ENCODE peak calls at places on chromosome X, in four cellular contexts. P is fibroblast of mammary gland, T is ecto neural progenitor cell, G is GM04504. A is an unnamed sample.

GRCh38 chrX:9184231-9184630 is 150.3 kb upstream of the FAM9B start:
- DNase-seq in T (no peak), G (no peak), P (no peak), A (no peak)

GRCh38 chrX:136662976-136663375 is 15.0 kb downstream of the CD40LG start:
- DNase-seq in G (no peak), P (no peak), T (no peak), A (no peak)

GRCh38 chrX:28099166-28099565 is 117.9 kb upstream of the DCAF8L1 start:
- DNase-seq in G (no peak), T (no peak), P (no peak), A (no peak)

GRCh38 chrX:78237127-78237526 is 90.3 kb downstream of the CYSLTR1 start:
- DNase-seq in T (no peak), P (no peak), G (no peak), A (no peak)

GRCh38 chrX:148530464-148531077 is 30.2 kb downstream of the AFF2 start:
- DNase-seq in G (no peak), T (no peak), P (peak), A (no peak)

GRCh38 chrX:10109695-10110094 is 47.1 kb upstream of the CLCN4 start:
- DNase-seq in G (no peak), T (no peak), P (no peak), A (no peak)

GRCh38 chrX:103376979-103377324 is 614 bp downstream of the BEX3 start:
- DNase-seq in P (no peak), G (no peak), T (peak), A (no peak)

GRCh38 chrX:150348365-150348764 is 14.8 kb upstream of the MAMLD1 start:
- DNase-seq in P (no peak), T (peak), G (no peak), A (no peak)

GRCh38 chrX:140249122-140249521 is 255.7 kb downstream of the SOX3 start:
- DNase-seq in T (no peak), P (no peak), G (no peak), A (no peak)

GRCh38 chrX:43735957-43736356 is 79.9 kb downstream of the MAOA start:
- DNase-seq in P (no peak), T (no peak), G (no peak), A (no peak)

GRCh38 chrX:154313147-154313546 is 17.6 kb downstream of the TKTL1 start:
- DNase-seq in P (no peak), T (no peak), G (no peak), A (no peak)

GRCh38 chrX:23246001-23246400 is 88.6 kb upstream of the PTCHD1 start:
- DNase-seq in P (no peak), T (no peak), G (no peak), A (peak)

GRCh38 chrX:73214366-73215094 is at the start of gene NAP1L2:
- DNase-seq in T (peak), P (peak), G (no peak), A (peak)

GRCh38 chrX:41481264-41482109 is 34.3 kb downstream of the NYX start:
- DNase-seq in G (no peak), P (peak), T (no peak), A (no peak)

GRCh38 chrX:119343856-119344255 is 55.3 kb upstream of the SLC25A43 start:
- DNase-seq in G (no peak), P (no peak), T (no peak), A (no peak)

GRCh38 chrX:101958139-101958538 is 26.3 kb upstream of the ZMAT1 start:
- DNase-seq in G (no peak), P (peak), T (no peak), A (no peak)

GRCh38 chrX:150544222-150544787 is 24.1 kb upstream of the MTM1 start:
- DNase-seq in P (no peak), G (no peak), T (no peak), A (no peak)

GRCh38 chrX:115494133-115494532 is 66.8 kb upstream of the PLS3 start:
- DNase-seq in T (no peak), G (no peak), P (no peak), A (no peak)

A was measured in stromal cell of bone marrow.